ENCODE peak calls at places on chromosomes 3 and 15, in five cellular contexts. E is dorsolateral prefrontal cortex, Z is neural progenitor cell, P is left lung, V is pancreas. N is an unnamed sample.

GRCh38 chr3:156685198-156685597 is 10.8 kb downstream of the TIPARP start:
- DNase-seq in E (no peak), Z (peak; percentile 5), P (no peak), V (no peak), N (no peak)

GRCh38 chr3:28018925-28019718 is 222.3 kb upstream of the CMC1 start:
- DNase-seq in E (no peak), Z (peak; percentile 29), P (no peak), V (no peak), N (no peak)

GRCh38 chr15:100020181-100020580 is 286.9 kb upstream of the LYSMD4 start:
- DNase-seq in E (no peak), Z (peak; percentile 67), P (no peak), V (no peak), N (no peak)

GRCh38 chr15:55168350-55168974 is 28.3 kb downstream of the RSL24D1 start:
- DNase-seq in E (peak; percentile 65), Z (peak; percentile 84), P (no peak), V (peak; percentile 79), N (peak; percentile 82)

GRCh38 chr3:134067311-134068161 is 37.8 kb upstream of the SLCO2A1 start:
- DNase-seq in E (no peak), Z (no peak), P (no peak), V (no peak), N (no peak)

GRCh38 chr3:173513123-173513522 is 115.6 kb downstream of the NLGN1 start:
- DNase-seq in E (no peak), Z (no peak), P (no peak), V (no peak), N (no peak)

GRCh38 chr3:194237110-194237509 is 101.2 kb downstream of the HES1 start:
- DNase-seq in E (no peak), Z (no peak), P (no peak), V (no peak), N (no peak)

GRCh38 chr15:70752142-70752754 is 11.1 kb downstream of the UACA start:
- DNase-seq in E (no peak), Z (no peak), P (no peak), V (no peak), N (no peak)

GRCh38 chr15:90550919-90551318 is 21.2 kb downstream of the CRTC3 start:
- DNase-seq in E (no peak), Z (no peak), P (no peak), V (no peak), N (no peak)

GRCh38 chr3:44045476-44046275 is 196.0 kb upstream of the TOPAZ1 start:
- DNase-seq in E (no peak), Z (no peak), P (peak; percentile 64), V (no peak), N (no peak)

GRCh38 chr3:13263770-13264467 is 156.2 kb downstream of the NUP210 start:
- DNase-seq in E (no peak), Z (peak; percentile 63), P (no peak), V (no peak), N (peak; percentile 88)

GRCh38 chr15:35705885-35706590 is 160.1 kb upstream of the DPH6 start:
- DNase-seq in E (no peak), Z (no peak), P (no peak), V (no peak), N (no peak)

GRCh38 chr3:126102530-126102951 is 18.6 kb upstream of the SLC41A3 start:
- DNase-seq in E (peak; percentile 35), Z (no peak), P (no peak), V (no peak), N (no peak)

GRCh38 chr3:188947983-188948657 is 223.7 kb upstream of the TPRG1 start:
- DNase-seq in E (peak; percentile 84), Z (peak; percentile 86), P (peak; percentile 91), V (peak; percentile 82), N (peak; percentile 76)

GRCh38 chr3:180762866-180763265 is 83.6 kb upstream of the CCDC39 start:
- DNase-seq in E (no peak), Z (no peak), P (no peak), V (no peak), N (no peak)

GRCh38 chr3:113167929-113168771 is 43.2 kb upstream of the BOC start:
- DNase-seq in E (no peak), Z (no peak), P (no peak), V (no peak), N (no peak)

GRCh38 chr15:89068325-89068784 is 19.9 kb upstream of the ABHD2 start:
- DNase-seq in E (peak; percentile 69), Z (no peak), P (peak; percentile 64), V (no peak), N (no peak)

GRCh38 chr3:30768703-30769550 is 125.5 kb downstream of the GADL1 start:
- DNase-seq in E (peak; percentile 66), Z (peak; percentile 81), P (peak; percentile 60), V (peak; percentile 82), N (peak; percentile 77)

GRCh38 chr3:9384141-9384828 is 13.1 kb upstream of the SETD5 start:
- DNase-seq in E (no peak), Z (no peak), P (no peak), V (no peak), N (no peak)

GRCh38 chr3:178384302-178384939 is 151.8 kb upstream of the KCNMB2 start:
- DNase-seq in E (no peak), Z (no peak), P (no peak), V (no peak), N (peak; percentile 14)

GRCh38 chr3:195441971-195442572 is 748 bp downstream of the ACAP2 start:
- DNase-seq in E (peak; percentile 67), Z (peak; percentile 63), P (peak; percentile 59), V (peak; percentile 68), N (peak; percentile 34)

GRCh38 chr15:89383635-89384604 is 49.3 kb upstream of the POLG start:
- DNase-seq in E (no peak), Z (no peak), P (no peak), V (no peak), N (peak; percentile 94)

GRCh38 chr3:86563358-86563970 is 427.5 kb downstream of the VGLL3 start:
- DNase-seq in E (no peak), Z (peak; percentile 76), P (no peak), V (no peak), N (no peak)

GRCh38 chr3:134294302-134294925 is 43.8 kb upstream of the RYK start:
- DNase-seq in E (no peak), Z (no peak), P (no peak), V (no peak), N (no peak)

GRCh38 chr3:53109822-53110771 is 20.1 kb downstream of the RFT1 start:
- DNase-seq in E (no peak), Z (peak; percentile 59), P (peak; percentile 81), V (no peak), N (peak; percentile 77)

GRCh38 chr15:30038667-30039523 is 43.9 kb upstream of the GOLGA8J start:
- DNase-seq in E (peak; percentile 73), Z (no peak), P (no peak), V (no peak), N (no peak)

GRCh38 chr15:101439285-101439919 is 50.1 kb downstream of the PCSK6 start:
- DNase-seq in E (no peak), Z (no peak), P (no peak), V (no peak), N (no peak)

GRCh38 chr3:12982619-12983101 is 90.6 kb downstream of the IQSEC1 start:
- DNase-seq in E (no peak), Z (no peak), P (peak; percentile 30), V (peak; percentile 41), N (no peak)

GRCh38 chr3:8885806-8886205 is 77.5 kb downstream of the RAD18 start:
- DNase-seq in E (no peak), Z (no peak), P (no peak), V (no peak), N (no peak)

GRCh38 chr3:180048840-180049239 is 12.1 kb upstream of the PEX5L start:
- DNase-seq in E (no peak), Z (no peak), P (no peak), V (no peak), N (no peak)

GRCh38 chr3:124774305-124774673 is 44.0 kb downstream of the UMPS start:
- DNase-seq in E (no peak), Z (peak; percentile 70), P (no peak), V (no peak), N (no peak)

DNA sequence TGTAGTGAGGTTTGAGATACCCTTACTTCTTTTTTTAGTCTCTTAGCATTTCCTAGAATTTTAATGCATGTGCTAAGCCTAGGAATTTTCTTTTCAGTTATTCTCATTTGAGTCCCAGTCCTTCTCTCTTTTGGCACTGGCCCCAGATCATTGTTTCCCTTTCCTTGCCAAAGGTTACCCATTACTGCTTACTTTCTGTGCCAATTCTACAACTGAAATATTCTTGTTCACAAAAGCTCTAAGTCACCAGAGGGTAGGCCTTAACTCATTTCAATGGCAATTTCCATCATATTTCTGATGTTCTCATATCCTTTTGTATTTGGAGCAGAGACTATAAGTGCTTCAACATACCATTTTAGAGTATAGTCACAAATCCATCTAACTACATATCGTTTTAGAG is 199.6 kb upstream of the CBLB start:
- DNase-seq in E (no peak), Z (no peak), P (no peak), V (no peak), N (no peak)
- H3K27ac ChIP-seq in E (no peak overlapping the region), Z (no peak overlapping the region), P (no peak overlapping the region), V (no peak overlapping the region), N (no peak overlapping the region)

DNA sequence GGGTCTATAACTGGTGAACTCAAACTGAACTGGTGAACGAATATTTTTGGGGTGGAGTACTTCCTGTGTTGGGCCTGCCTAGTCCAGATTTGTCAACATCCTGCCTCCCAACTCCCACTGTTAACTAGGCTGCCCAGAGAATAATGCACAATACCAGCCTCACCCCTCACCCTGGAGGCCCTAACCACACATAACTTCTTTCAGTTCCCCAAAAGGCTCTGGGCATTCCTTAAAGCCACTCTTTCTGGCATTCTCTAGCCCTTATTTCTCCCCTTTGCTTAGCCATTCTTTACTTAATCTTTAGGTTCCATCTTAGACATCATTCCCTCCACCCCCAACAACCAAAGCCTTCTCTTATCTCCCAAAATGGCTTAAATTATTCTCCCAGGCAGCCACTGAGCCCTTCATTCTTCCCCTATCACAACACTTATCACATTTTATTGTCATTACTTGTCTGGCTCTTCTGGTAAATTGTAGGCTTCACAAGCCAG is 9.1 kb upstream of the SEC11A start:
- DNase-seq in E (no peak), Z (no peak), P (peak; percentile 45), V (no peak), N (no peak)
- H3K4me3 ChIP-seq in E (no peak overlapping the region), Z (no peak overlapping the region), P (no peak overlapping the region), V (no peak overlapping the region), N (no peak overlapping the region)

GRCh38 chr15:57526615-57527014 is 65.1 kb upstream of the MYZAP start:
- DNase-seq in E (no peak), Z (no peak), P (no peak), V (no peak), N (no peak)
- H3K27ac ChIP-seq in E (peak overlapping the region; percentile 25), Z (no peak overlapping the region), P (no peak overlapping the region), V (no peak overlapping the region), N (no peak overlapping the region)

GRCh38 chr15:22845289-22845900 is 6.9 kb downstream of the NIPA2 start:
- DNase-seq in E (no peak), Z (peak; percentile 44), P (no peak), V (no peak), N (no peak)
- H3K4me3 ChIP-seq in E (no peak overlapping the region), Z (no peak overlapping the region), P (no peak overlapping the region), V (no peak overlapping the region), N (no peak overlapping the region)

DNA sequence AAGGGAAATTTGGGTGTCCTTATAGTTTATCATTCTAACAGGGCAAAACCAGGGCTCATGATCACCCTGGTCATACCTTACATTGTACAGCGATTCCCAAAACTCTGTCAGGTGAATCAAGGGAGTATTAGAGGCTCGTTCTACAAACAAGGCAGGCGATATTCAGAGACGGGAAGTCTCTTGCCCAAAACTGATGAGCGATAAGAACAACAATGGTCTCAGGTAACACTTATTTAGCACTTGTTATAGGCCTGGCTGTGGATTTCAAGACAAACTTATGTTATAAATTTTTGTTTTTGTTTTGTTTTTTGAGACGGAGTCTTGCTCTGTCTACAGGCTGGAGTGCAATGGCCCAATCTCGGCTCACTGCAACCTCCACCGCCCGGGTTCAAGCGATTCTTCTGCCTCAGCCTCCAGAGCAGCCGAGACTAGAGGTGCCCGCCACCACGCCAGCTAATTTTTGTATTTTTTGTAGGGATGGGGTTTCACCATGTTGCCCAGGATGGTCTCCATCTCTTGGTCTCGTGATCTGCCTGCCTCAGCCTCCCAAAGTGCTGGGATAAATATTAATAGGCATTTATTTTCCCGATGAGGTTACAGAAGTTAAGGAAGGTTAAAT is 12.8 kb downstream of the BCL2L10 start:
- DNase-seq in E (no peak), Z (no peak), P (no peak), V (no peak), N (no peak)
- H3K27ac ChIP-seq in E (no peak overlapping the region), Z (no peak overlapping the region), P (no peak overlapping the region), V (no peak overlapping the region), N (no peak overlapping the region)

N was measured in WERI-Rb-1.